ENCODE peak calls at places on chromosome 1, in ten cellular contexts. C, A, R, P, S, Z, X, J, G and N are unnamed samples.

GRCh38 chr1:40641601-40642242 is 23.8 kb downstream of the RIMS3 start:
- DNase-seq in X (no peak), J (no peak), S (no peak), A (no peak), P (no peak), C (no peak), Z (no peak), G (no peak), R (no peak), N (no peak)

GRCh38 chr1:88867743-88868521 is 23.4 kb downstream of the GTF2B start:
- DNase-seq in J (no peak), C (peak), G (no peak), S (no peak), P (no peak), R (no peak), X (peak), Z (no peak), A (peak), N (no peak)

GRCh38 chr1:176033474-176033873 is 173.6 kb downstream of the COP1 start:
- DNase-seq in R (no peak), X (peak), J (no peak), G (peak), Z (no peak), A (no peak), S (no peak), C (no peak), P (no peak), N (no peak)

GRCh38 chr1:40399984-40400704 is 26.6 kb downstream of the SMAP2 start:
- DNase-seq in J (no peak), R (no peak), P (no peak), G (no peak), A (no peak), X (no peak), C (no peak), Z (no peak), S (no peak), N (no peak)

GRCh38 chr1:62450301-62450700 is 13.5 kb downstream of the USP1 start:
- DNase-seq in S (no peak), P (no peak), G (no peak), C (no peak), X (no peak), J (no peak), R (no peak), Z (no peak), A (no peak), N (no peak)

GRCh38 chr1:187038789-187039188 is 210.0 kb downstream of the PLA2G4A start:
- DNase-seq in J (no peak), S (no peak), G (peak), R (no peak), X (peak), C (no peak), P (no peak), Z (no peak), A (peak), N (peak)

GRCh38 chr1:88169939-88170338 is 514.1 kb upstream of the PKN2 start:
- DNase-seq in S (no peak), G (no peak), C (no peak), J (no peak), R (no peak), Z (no peak), P (no peak), X (no peak), A (no peak), N (no peak)

GRCh38 chr1:26408604-26409003 is 2.0 kb upstream of the LIN28A start:
- DNase-seq in G (peak), J (peak), X (peak), A (peak), R (peak), P (no peak), S (peak), C (peak), Z (peak), N (peak)

GRCh38 chr1:63892632-63893395 is 119.0 kb downstream of the ROR1 start:
- DNase-seq in Z (no peak), G (no peak), S (no peak), C (peak), X (peak), J (peak), R (peak), P (peak), A (peak), N (peak)

GRCh38 chr1:202155478-202156021 is 4.9 kb downstream of the PTPN7 start:
- DNase-seq in G (peak), A (peak), Z (peak), J (peak), S (no peak), P (peak), R (no peak), C (peak), X (peak), N (peak)

GRCh38 chr1:59107516-59107915 is 189.4 kb upstream of the FGGY start:
- DNase-seq in P (no peak), Z (peak), A (no peak), X (peak), G (peak), C (no peak), R (no peak), S (no peak), J (no peak), N (no peak)

GRCh38 chr1:65953170-65953569 is 160.5 kb downstream of the PDE4B start:
- DNase-seq in R (no peak), P (no peak), C (no peak), G (no peak), Z (no peak), S (no peak), J (no peak), A (no peak), X (peak), N (no peak)

GRCh38 chr1:50271968-50272578 is 151.2 kb downstream of the DMRTA2 start:
- DNase-seq in J (peak), G (peak), X (peak), S (peak), P (no peak), Z (peak), C (no peak), A (peak), R (peak), N (no peak)

GRCh38 chr1:152940614-152941013 is 6.4 kb upstream of the SPRR5 start:
- DNase-seq in A (no peak), S (no peak), G (no peak), J (no peak), C (no peak), R (no peak), Z (no peak), P (no peak), X (no peak), N (no peak)

GRCh38 chr1:60126733-60127132 is 53.2 kb upstream of the C1orf87 start:
- DNase-seq in G (no peak), J (no peak), R (peak), A (no peak), C (no peak), Z (no peak), P (no peak), S (no peak), X (no peak), N (no peak)

GRCh38 chr1:17098440-17099317 is 20.6 kb downstream of the PADI2 start:
- DNase-seq in S (no peak), X (peak), P (peak), J (no peak), Z (no peak), C (no peak), A (no peak), G (no peak), R (no peak), N (no peak)